ENCODE peak calls at places on chromosomes 4 and X, in seven cellular contexts. G is SK-N-SH, B is GM23248, A is Karpas-422, K is PC-3, T is IMR-90, C is GM12878. U is an unnamed sample.

GRCh38 chrX:96729868-96730643 is 45.4 kb downstream of the DIAPH2 start:
- DNase-seq in G (no peak), B (no peak), A (no peak), K (no peak), T (no peak), C (no peak), U (no peak)

GRCh38 chrX:120253784-120254183 is 3.2 kb downstream of the ZBTB33 start:
- DNase-seq in G (no peak), B (no peak), A (no peak), K (no peak), T (no peak), C (no peak), U (no peak)

GRCh38 chr4:81085291-81085690 is 54.8 kb downstream of the BMP3 start:
- DNase-seq in G (no peak), B (peak; percentile 74), A (no peak), K (no peak), T (no peak), C (no peak), U (no peak)

GRCh38 chrX:69027181-69028005 is 137.9 kb downstream of the PJA1 start:
- DNase-seq in G (no peak), B (peak; percentile 18), A (no peak), K (peak; percentile 91), T (peak; percentile 93), C (no peak), U (no peak)

GRCh38 chr4:117420966-117421365 is 335.6 kb upstream of the TRAM1L1 start:
- DNase-seq in G (no peak), B (no peak), A (no peak), K (no peak), T (no peak), C (no peak), U (no peak)

GRCh38 chr4:176193898-176194297 is 1.5 kb downstream of the SPATA4 start:
- DNase-seq in G (no peak), B (peak; percentile 96), A (no peak), K (peak; percentile 84), T (peak; percentile 94), C (no peak), U (peak; percentile 29)

GRCh38 chrX:20530319-20530979 is 263.7 kb upstream of the RPS6KA3 start:
- DNase-seq in G (peak; percentile 41), B (peak; percentile 61), A (peak; percentile 87), K (peak; percentile 79), T (peak; percentile 64), C (peak; percentile 5), U (peak; percentile 29)

GRCh38 chr4:98539741-98540140 is 118.7 kb downstream of the TSPAN5 start:
- DNase-seq in G (no peak), B (no peak), A (no peak), K (no peak), T (no peak), C (no peak), U (no peak)

GRCh38 chrX:926070-926469 is 286.4 kb downstream of the CRLF2 start:
- DNase-seq in G (no peak), B (no peak), A (no peak), K (no peak), T (no peak), C (no peak), U (no peak)

GRCh38 chrX:102979536-102979935 is 42.5 kb downstream of the RAB40AL start:
- DNase-seq in G (no peak), B (no peak), A (no peak), K (peak; percentile 86), T (no peak), C (no peak), U (no peak)

GRCh38 chrX:79270401-79270800 is 96.7 kb downstream of the ITM2A start:
- DNase-seq in G (no peak), B (no peak), A (peak; percentile 63), K (no peak), T (no peak), C (peak; percentile 63), U (no peak)

GRCh38 chr4:86302242-86302641 is 57.6 kb downstream of the MAPK10 start:
- DNase-seq in G (peak; percentile 36), B (peak; percentile 10), A (no peak), K (no peak), T (peak; percentile 1), C (no peak), U (no peak)

GRCh38 chrX:40772290-40772689 is 36.9 kb upstream of the MED14 start:
- DNase-seq in G (no peak), B (peak; percentile 91), A (no peak), K (peak; percentile 89), T (peak; percentile 75), C (no peak), U (peak; percentile 54)

GRCh38 chr4:177367336-177367735 is 57.7 kb downstream of the NEIL3 start:
- DNase-seq in G (no peak), B (peak; percentile 41), A (no peak), K (peak; percentile 26), T (peak; percentile 52), C (no peak), U (no peak)

GRCh38 chr4:67568820-67569219 is 10.3 kb downstream of the STAP1 start:
- DNase-seq in G (no peak), B (peak; percentile 41), A (no peak), K (peak; percentile 54), T (peak; percentile 4), C (no peak), U (no peak)

GRCh38 chr4:145125396-145125795 is 27.3 kb downstream of the ABCE1 start:
- DNase-seq in G (no peak), B (no peak), A (no peak), K (no peak), T (no peak), C (no peak), U (no peak)

GRCh38 chrX:138890491-138890890 is 179.0 kb upstream of the FGF13 start:
- DNase-seq in G (no peak), B (peak; percentile 43), A (no peak), K (no peak), T (no peak), C (no peak), U (no peak)

GRCh38 chrX:46637937-46638336 is 64.4 kb downstream of the CHST7 start:
- DNase-seq in G (no peak), B (peak; percentile 39), A (no peak), K (no peak), T (peak; percentile 39), C (peak; percentile 60), U (no peak)

GRCh38 chr4:152128356-152128755 is 367.5 kb upstream of the GATB start:
- DNase-seq in G (no peak), B (no peak), A (no peak), K (no peak), T (no peak), C (no peak), U (no peak)

GRCh38 chr4:17058506-17058905 is 160.1 kb upstream of the LDB2 start:
- DNase-seq in G (no peak), B (peak; percentile 89), A (no peak), K (no peak), T (peak; percentile 37), C (no peak), U (no peak)

GRCh38 chr4:181618038-181618618 is 625.1 kb upstream of the TENM3 start:
- DNase-seq in G (no peak), B (no peak), A (no peak), K (no peak), T (no peak), C (no peak), U (no peak)

GRCh38 chrX:70434914-70435586 is 9.6 kb upstream of the DLG3 start:
- DNase-seq in G (no peak), B (peak; percentile 30), A (no peak), K (no peak), T (peak; percentile 48), C (no peak), U (no peak)

GRCh38 chrX:131895002-131895401 is 128.1 kb upstream of the STK26 start:
- DNase-seq in G (no peak), B (peak; percentile 26), A (no peak), K (peak; percentile 80), T (peak; percentile 6), C (no peak), U (no peak)

GRCh38 chr4:89939464-89939863 is 44.8 kb downstream of the MMRN1 start:
- DNase-seq in G (no peak), B (no peak), A (peak; percentile 31), K (no peak), T (no peak), C (no peak), U (no peak)

GRCh38 chrX:148133099-148133725 is 152.1 kb downstream of the FMR1NB start:
- DNase-seq in G (no peak), B (peak; percentile 15), A (peak; percentile 88), K (no peak), T (no peak), C (no peak), U (no peak)
- H2AFZ ChIP-seq in G (no peak overlapping the region), B (no peak overlapping the region), A (peak overlapping the region; percentile 41), K (no peak overlapping the region), T (no peak overlapping the region), C (no peak overlapping the region), U (no peak overlapping the region)

GRCh38 chr4:22077571-22077970 is 129.0 kb upstream of the KCNIP4 start:
- DNase-seq in G (no peak), B (peak; percentile 44), A (no peak), K (peak; percentile 37), T (no peak), C (no peak), U (no peak)
- H3K4me3 ChIP-seq in G (no peak overlapping the region), B (no peak overlapping the region), A (no peak overlapping the region), K (no peak overlapping the region), T (no peak overlapping the region), C (no peak overlapping the region), U (no peak overlapping the region)

GRCh38 chr4:113141901-113142346 is 92.5 kb downstream of the ANK2 start:
- DNase-seq in G (no peak), B (peak; percentile 75), A (no peak), K (peak; percentile 87), T (peak; percentile 43), C (no peak), U (peak; percentile 63)
- H2AFZ ChIP-seq in G (no peak overlapping the region), B (peak overlapping the region; percentile 53), A (no peak overlapping the region), K (no peak overlapping the region), T (no peak overlapping the region), C (no peak overlapping the region), U (no peak overlapping the region)

GRCh38 chrX:2931155-2931554 is 2.0 kb upstream of the ARSD start:
- DNase-seq in G (no peak), B (no peak), A (no peak), K (no peak), T (no peak), C (no peak), U (no peak)

GRCh38 chrX:2931612-2932011 is 2.5 kb upstream of the ARSD start:
- DNase-seq in G (no peak), B (no peak), A (no peak), K (no peak), T (no peak), C (no peak), U (no peak)

GRCh38 chrX:2926664-2927275 is 2.4 kb downstream of the ARSD start:
- DNase-seq in G (no peak), B (no peak), A (no peak), K (no peak), T (no peak), C (no peak), U (no peak)

GRCh38 chrX:2928583-2929434 is at the start of gene ARSD:
- DNase-seq in G (peak; percentile 86), B (peak; percentile 87), A (no peak), K (peak; percentile 88), T (peak; percentile 86), C (no peak), U (peak; percentile 55)

DNA sequence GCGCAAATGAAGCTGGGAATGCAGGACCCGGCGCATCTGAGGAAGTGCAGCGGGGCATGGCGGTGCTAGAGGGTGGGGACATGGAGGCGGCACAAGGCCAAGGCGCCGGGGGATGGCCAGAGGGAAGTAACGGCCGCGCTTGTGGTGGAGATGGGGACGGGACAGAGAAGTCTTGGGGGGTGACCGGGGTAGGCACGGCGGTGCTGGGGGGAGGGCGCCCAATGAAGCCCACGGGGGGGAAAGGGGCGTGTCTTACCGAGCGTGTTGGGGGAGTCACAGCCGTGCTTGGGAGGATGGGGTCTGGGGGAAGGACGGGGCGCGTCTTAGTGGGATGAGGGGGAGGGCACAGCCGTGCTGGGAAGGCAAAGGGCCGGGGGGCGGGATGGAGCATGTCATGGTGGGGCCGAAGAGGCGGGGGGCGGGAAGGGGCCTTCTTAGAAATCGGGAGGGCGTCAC is 984 bp downstream of the ARSD start:
- DNase-seq in G (peak; percentile 80), B (peak; percentile 38), A (no peak), K (no peak), T (peak; percentile 47), C (no peak), U (no peak)
- H3K4me3 ChIP-seq in G (peak overlapping the region; percentile 92), B (peak overlapping the region; percentile 79), A (no peak overlapping the region), K (no peak overlapping the region), T (peak overlapping the region; percentile 46), C (no peak overlapping the region), U (peak overlapping the region; percentile 55)

U was measured in HCT116.